ENCODE peak calls at places on chromosome 10, in ten cellular contexts. M, Y, L, F, I, P, C, H, E and Q are unnamed samples.

GRCh38 chr10:73413528-73414229 is at the start of gene ANXA7:
- DNase-seq in M (peak), Y (peak), L (peak), F (peak), I (peak), P (peak), C (peak), H (peak), E (peak), Q (peak)

GRCh38 chr10:6204341-6205191 is 1.8 kb downstream of the PFKFB3 start:
- DNase-seq in M (no peak), Y (peak), L (no peak), F (peak), I (peak), P (no peak), C (no peak), H (no peak), E (no peak), Q (peak)

GRCh38 chr10:69056129-69056528 is 31.8 kb upstream of the SRGN start:
- DNase-seq in M (no peak), Y (no peak), L (no peak), F (no peak), I (no peak), P (no peak), C (no peak), H (no peak), E (no peak), Q (no peak)

GRCh38 chr10:60456053-60456452 is 66.4 kb upstream of the ANK3 start:
- DNase-seq in M (no peak), Y (no peak), L (no peak), F (peak), I (no peak), P (no peak), C (no peak), H (peak), E (no peak), Q (no peak)

GRCh38 chr10:18721067-18721466 is 61.8 kb downstream of the ARL5B start:
- DNase-seq in M (no peak), Y (no peak), L (no peak), F (no peak), I (no peak), P (no peak), C (no peak), H (no peak), E (no peak), Q (no peak)

GRCh38 chr10:17811466-17811865 is 2.3 kb downstream of the MRC1 start:
- DNase-seq in M (no peak), Y (no peak), L (no peak), F (no peak), I (no peak), P (no peak), C (no peak), H (no peak), E (no peak), Q (no peak)

GRCh38 chr10:74816824-74817498 is 9.4 kb upstream of the KAT6B start:
- DNase-seq in M (no peak), Y (no peak), L (no peak), F (no peak), I (no peak), P (no peak), C (no peak), H (no peak), E (no peak), Q (no peak)

GRCh38 chr10:33618196-33618595 is 283.7 kb upstream of the NRP1 start:
- DNase-seq in M (no peak), Y (no peak), L (no peak), F (no peak), I (no peak), P (no peak), C (no peak), H (no peak), E (no peak), Q (no peak)

GRCh38 chr10:124036746-124037145 is 56.7 kb downstream of the CHST15 start:
- DNase-seq in M (no peak), Y (no peak), L (no peak), F (no peak), I (no peak), P (no peak), C (no peak), H (no peak), E (no peak), Q (no peak)

GRCh38 chr10:4770766-4771553 is 55.0 kb upstream of the AKR1E2 start:
- DNase-seq in M (no peak), Y (peak), L (no peak), F (peak), I (no peak), P (peak), C (no peak), H (no peak), E (no peak), Q (no peak)

GRCh38 chr10:118308664-118309063 is 33.5 kb downstream of the FAM204A start:
- DNase-seq in M (no peak), Y (no peak), L (no peak), F (peak), I (no peak), P (no peak), C (no peak), H (peak), E (no peak), Q (no peak)

GRCh38 chr10:70478191-70479160 is at the start of gene PALD1:
- DNase-seq in M (peak), Y (peak), L (peak), F (peak), I (peak), P (no peak), C (peak), H (peak), E (no peak), Q (peak)